ENCODE peak calls at places on chromosomes 6 and 20, in four cellular contexts. One of them, this sample, is unnamed.

GRCh38 chr20:44651507-44652373 is at the start of gene ADA:
- DNase-seq in CD8-positive, alpha-beta T cell: peak; percentile 41
- DNase-seq in fibroblast of mammary gland: peak; percentile 15
- DNase-seq in HFF-Myc: no peak
- DNase-seq in this sample: peak; percentile 71

GRCh38 chr6:4010682-4011081 is 68.3 kb downstream of the FAM217A start:
- DNase-seq in CD8-positive, alpha-beta T cell: no peak
- DNase-seq in fibroblast of mammary gland: no peak
- DNase-seq in HFF-Myc: no peak
- DNase-seq in this sample: no peak

GRCh38 chr20:47795214-47795667 is 10.0 kb upstream of the SULF2 start:
- DNase-seq in CD8-positive, alpha-beta T cell: no peak
- DNase-seq in fibroblast of mammary gland: no peak
- DNase-seq in HFF-Myc: no peak
- DNase-seq in this sample: no peak

GRCh38 chr6:143232849-143233248 is 172.2 kb downstream of the AIG1 start:
- DNase-seq in CD8-positive, alpha-beta T cell: peak; percentile 1
- DNase-seq in fibroblast of mammary gland: peak; percentile 54
- DNase-seq in HFF-Myc: no peak
- DNase-seq in this sample: peak; percentile 28

GRCh38 chr6:81769834-81770233 is 17.4 kb upstream of the TENT5A start:
- DNase-seq in CD8-positive, alpha-beta T cell: no peak
- DNase-seq in fibroblast of mammary gland: peak; percentile 72
- DNase-seq in HFF-Myc: no peak
- DNase-seq in this sample: no peak

GRCh38 chr6:50410577-50410976 is 302.7 kb upstream of the TFAP2D start:
- DNase-seq in CD8-positive, alpha-beta T cell: no peak
- DNase-seq in fibroblast of mammary gland: no peak
- DNase-seq in HFF-Myc: no peak
- DNase-seq in this sample: no peak

GRCh38 chr20:17856024-17856564 is 112.5 kb downstream of the SNX5 start:
- DNase-seq in CD8-positive, alpha-beta T cell: no peak
- DNase-seq in fibroblast of mammary gland: no peak
- DNase-seq in HFF-Myc: no peak
- DNase-seq in this sample: peak; percentile 85

GRCh38 chr20:53138454-53139291 is 166.5 kb downstream of the TSHZ2 start:
- DNase-seq in CD8-positive, alpha-beta T cell: no peak
- DNase-seq in fibroblast of mammary gland: no peak
- DNase-seq in HFF-Myc: no peak
- DNase-seq in this sample: no peak

GRCh38 chr6:41935685-41936072 is 5.9 kb downstream of the CCND3 start:
- DNase-seq in CD8-positive, alpha-beta T cell: no peak
- DNase-seq in fibroblast of mammary gland: no peak
- DNase-seq in HFF-Myc: no peak
- DNase-seq in this sample: no peak

GRCh38 chr6:156427345-156427744 is 349.8 kb upstream of the ARID1B start:
- DNase-seq in CD8-positive, alpha-beta T cell: no peak
- DNase-seq in fibroblast of mammary gland: peak; percentile 90
- DNase-seq in HFF-Myc: peak; percentile 74
- DNase-seq in this sample: no peak

GRCh38 chr20:12593342-12593741 is 415.4 kb upstream of the SPTLC3 start:
- DNase-seq in CD8-positive, alpha-beta T cell: no peak
- DNase-seq in fibroblast of mammary gland: no peak
- DNase-seq in HFF-Myc: no peak
- DNase-seq in this sample: no peak

GRCh38 chr6:108652375-108652774 is 91.7 kb downstream of the FOXO3 start:
- DNase-seq in CD8-positive, alpha-beta T cell: no peak
- DNase-seq in fibroblast of mammary gland: no peak
- DNase-seq in HFF-Myc: no peak
- DNase-seq in this sample: no peak

DNA sequence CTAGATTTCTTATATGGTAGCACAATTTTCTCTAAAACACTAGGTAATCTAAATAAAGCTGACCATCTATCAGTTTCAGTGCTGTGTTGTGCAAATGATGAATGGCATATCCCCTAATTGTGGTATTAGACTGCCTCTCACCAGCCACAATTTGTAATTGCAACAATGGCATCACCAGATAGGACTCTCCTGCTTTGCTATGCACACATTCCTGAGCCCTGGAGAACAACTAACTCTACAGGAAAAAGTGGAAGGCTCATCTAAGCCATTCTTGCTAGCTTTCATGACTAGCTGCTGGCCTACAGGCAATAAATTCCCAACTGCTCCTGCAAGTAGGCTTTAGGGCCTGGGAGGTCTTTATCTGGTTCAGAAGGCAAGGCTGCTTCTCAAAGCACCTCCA is 974.1 kb downstream of the EYS start:
- DNase-seq in CD8-positive, alpha-beta T cell: no peak
- DNase-seq in fibroblast of mammary gland: no peak
- DNase-seq in HFF-Myc: no peak
- DNase-seq in this sample: no peak
- TF ChIP-seq CTCF in CD8-positive, alpha-beta T cell: no peak
- TF ChIP-seq CTCF in fibroblast of mammary gland: peak; percentile 1
- TF ChIP-seq CTCF in HFF-Myc: no peak
- TF ChIP-seq CTCF in this sample: no peak

GRCh38 chr6:158039571-158040050 is 57.9 kb downstream of the SYNJ2 start:
- DNase-seq in CD8-positive, alpha-beta T cell: no peak
- DNase-seq in fibroblast of mammary gland: peak; percentile 59
- DNase-seq in HFF-Myc: no peak
- DNase-seq in this sample: peak; percentile 50

GRCh38 chr6:158041370-158041769 is 59.7 kb downstream of the SYNJ2 start:
- DNase-seq in CD8-positive, alpha-beta T cell: no peak
- DNase-seq in fibroblast of mammary gland: no peak
- DNase-seq in HFF-Myc: no peak
- DNase-seq in this sample: no peak

GRCh38 chr6:158040804-158041347 is 59.2 kb downstream of the SYNJ2 start:
- DNase-seq in CD8-positive, alpha-beta T cell: no peak
- DNase-seq in fibroblast of mammary gland: peak; percentile 80
- DNase-seq in HFF-Myc: no peak
- DNase-seq in this sample: peak; percentile 60

GRCh38 chr6:158039178-158039557 is 57.5 kb downstream of the SYNJ2 start:
- DNase-seq in CD8-positive, alpha-beta T cell: no peak
- DNase-seq in fibroblast of mammary gland: no peak
- DNase-seq in HFF-Myc: no peak
- DNase-seq in this sample: no peak

DNA sequence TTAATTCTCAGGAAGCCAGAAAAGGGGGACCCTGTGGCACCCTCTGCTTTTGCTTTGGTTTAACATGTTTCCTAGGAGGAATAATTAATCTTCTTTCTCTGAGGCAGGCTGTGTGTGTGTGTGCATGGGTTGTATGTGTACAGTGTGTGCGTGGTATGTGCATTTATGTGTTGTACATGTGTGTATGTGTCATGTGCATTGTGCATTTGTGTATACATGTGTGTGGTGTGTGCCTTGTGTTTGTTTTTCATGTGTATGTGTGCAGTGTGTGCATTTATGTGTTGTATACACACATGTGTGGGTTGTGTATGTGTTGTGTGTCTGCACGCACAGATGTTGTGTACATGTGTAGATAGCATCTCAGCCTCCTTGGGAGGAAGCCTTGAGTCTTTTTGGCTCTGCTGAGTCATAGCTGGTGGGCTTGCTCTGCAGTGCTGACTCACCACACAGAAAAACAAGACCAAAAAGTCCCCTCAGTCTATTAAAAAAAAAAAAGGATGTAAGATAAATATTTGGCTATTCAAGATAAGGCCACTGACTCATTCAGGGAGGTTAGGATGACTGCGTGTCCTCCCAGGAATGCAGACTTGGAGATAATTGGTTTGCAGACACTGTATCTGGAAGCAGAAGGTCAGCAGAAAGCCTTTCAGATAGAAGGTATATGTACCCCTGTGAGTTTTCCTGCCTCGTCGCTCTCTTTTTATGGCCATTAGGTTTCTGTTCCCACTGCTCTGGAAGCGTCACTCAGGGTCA is 58.6 kb downstream of the SYNJ2 start:
- DNase-seq in CD8-positive, alpha-beta T cell: no peak
- DNase-seq in fibroblast of mammary gland: peak; percentile 99
- DNase-seq in HFF-Myc: peak; percentile 87
- DNase-seq in this sample: peak; percentile 54
- H3K4me3 ChIP-seq in CD8-positive, alpha-beta T cell: no peak overlapping the region
- H3K4me3 ChIP-seq in fibroblast of mammary gland: no peak overlapping the region
- H3K4me3 ChIP-seq in HFF-Myc: no peak overlapping the region
- H3K4me3 ChIP-seq in this sample: no peak overlapping the region

GRCh38 chr6:110528051-110528929 is 51.9 kb upstream of the SLC22A16 start:
- DNase-seq in CD8-positive, alpha-beta T cell: peak; percentile 22
- DNase-seq in fibroblast of mammary gland: peak; percentile 89
- DNase-seq in HFF-Myc: peak; percentile 87
- DNase-seq in this sample: peak; percentile 60
- TF ChIP-seq CTCF in CD8-positive, alpha-beta T cell: peak; percentile 87
- TF ChIP-seq CTCF in fibroblast of mammary gland: peak; percentile 75
- TF ChIP-seq CTCF in HFF-Myc: peak; percentile 55
- TF ChIP-seq CTCF in this sample: no peak

GRCh38 chr20:49483018-49483705 is 694 bp upstream of the KCNB1 start:
- DNase-seq in CD8-positive, alpha-beta T cell: no peak
- DNase-seq in fibroblast of mammary gland: no peak
- DNase-seq in HFF-Myc: no peak
- DNase-seq in this sample: no peak

GRCh38 chr20:49483706-49484101 is 1.2 kb upstream of the KCNB1 start:
- DNase-seq in CD8-positive, alpha-beta T cell: no peak
- DNase-seq in fibroblast of mammary gland: no peak
- DNase-seq in HFF-Myc: no peak
- DNase-seq in this sample: no peak

GRCh38 chr20:49485563-49485962 is 3.1 kb upstream of the KCNB1 start:
- DNase-seq in CD8-positive, alpha-beta T cell: no peak
- DNase-seq in fibroblast of mammary gland: no peak
- DNase-seq in HFF-Myc: no peak
- DNase-seq in this sample: no peak

GRCh38 chr20:49486064-49486463 is 3.6 kb upstream of the KCNB1 start:
- DNase-seq in CD8-positive, alpha-beta T cell: no peak
- DNase-seq in fibroblast of mammary gland: no peak
- DNase-seq in HFF-Myc: no peak
- DNase-seq in this sample: no peak

DNA sequence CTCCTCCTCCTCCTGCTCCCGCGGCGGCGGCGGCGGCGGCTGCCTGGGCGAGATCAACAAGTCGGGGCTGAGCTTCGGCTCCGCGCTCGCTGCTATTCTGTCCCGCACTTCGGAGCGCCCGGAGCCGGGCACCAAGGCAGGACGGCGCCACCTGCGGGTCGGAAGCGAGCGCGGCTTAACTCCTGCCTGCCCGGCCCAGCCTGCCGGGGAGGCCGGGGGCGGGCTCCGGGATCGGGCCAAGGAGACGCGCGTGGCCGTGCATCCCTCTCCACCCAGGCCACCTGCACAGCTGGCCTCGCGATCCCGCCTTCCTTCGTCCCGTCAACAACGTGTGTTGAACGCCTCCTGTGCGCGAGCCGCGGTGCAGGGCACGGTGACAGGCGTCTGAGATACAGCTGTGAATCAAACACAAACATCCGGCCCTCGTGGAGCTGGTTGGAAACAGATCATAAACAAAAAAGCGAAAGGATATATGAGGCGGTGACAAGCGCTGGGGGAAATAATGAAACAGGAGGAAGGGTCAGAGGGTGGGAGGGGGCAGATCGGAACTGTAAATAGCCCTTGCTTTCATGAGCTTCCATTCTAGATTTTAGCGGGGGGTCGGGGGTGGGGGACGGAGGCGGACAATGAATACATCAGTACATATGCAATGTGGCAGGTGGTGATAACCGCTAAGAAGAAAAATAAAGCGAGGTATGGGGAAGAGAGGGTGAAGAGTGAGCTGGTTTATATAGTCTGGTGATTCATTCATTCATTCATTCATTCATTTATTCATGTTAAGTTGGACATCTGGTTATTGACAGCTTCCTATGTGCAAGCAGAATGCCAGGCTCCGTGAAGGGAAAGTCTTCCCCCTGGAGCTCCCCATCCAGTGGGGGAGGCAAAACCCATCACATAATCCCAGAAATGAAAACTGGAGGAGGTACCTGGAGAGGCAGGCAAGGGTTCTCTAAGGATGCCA is 2.0 kb upstream of the KCNB1 start:
- DNase-seq in CD8-positive, alpha-beta T cell: peak; percentile 10
- DNase-seq in fibroblast of mammary gland: peak; percentile 64
- DNase-seq in HFF-Myc: no peak
- DNase-seq in this sample: peak; percentile 82
- H3K4me3 ChIP-seq in CD8-positive, alpha-beta T cell: peak overlapping the region; percentile 35
- H3K4me3 ChIP-seq in fibroblast of mammary gland: no peak overlapping the region
- H3K4me3 ChIP-seq in HFF-Myc: peak overlapping the region; percentile 41
- H3K4me3 ChIP-seq in this sample: peak overlapping the region; percentile 34

This sample was measured in ovary.